ENCODE peak calls at places on chromosome 15, in five cellular contexts. H is transverse colon, W is HepG2, S is breast epithelium, E is HCT116. V is an unnamed sample.

GRCh38 chr15:58875343-58875742 is 58.1 kb downstream of the SLTM start:
- DNase-seq in S (no peak), E (no peak), W (no peak), H (no peak), V (no peak)

GRCh38 chr15:42890161-42890913 is 30.2 kb downstream of the TTBK2 start:
- DNase-seq in E (no peak), H (no peak), S (no peak), W (peak), V (no peak)

GRCh38 chr15:52228928-52229327 is 37.7 kb upstream of the GNB5 start:
- DNase-seq in E (peak), W (peak), H (peak), S (no peak), V (no peak)

GRCh38 chr15:51349156-51349844 is 7.8 kb downstream of the GLDN start:
- DNase-seq in W (no peak), S (no peak), E (no peak), H (no peak), V (no peak)

GRCh38 chr15:69807752-69808151 is 290.0 kb downstream of the TLE3 start:
- DNase-seq in W (no peak), E (peak), H (no peak), S (no peak), V (no peak)

GRCh38 chr15:78752492-78753358 is 58.5 kb downstream of the ADAMTS7 start:
- DNase-seq in E (no peak), H (no peak), W (no peak), S (no peak), V (no peak)

GRCh38 chr15:73965094-73965729 is 26.9 kb downstream of the STOML1 start:
- DNase-seq in E (no peak), S (no peak), H (no peak), W (no peak), V (no peak)

GRCh38 chr15:89556413-89557262 is 18.6 kb upstream of the TICRR start:
- DNase-seq in H (peak), S (no peak), E (peak), W (peak), V (no peak)

GRCh38 chr15:38961886-38962285 is 397.3 kb upstream of the RASGRP1 start:
- DNase-seq in W (no peak), S (no peak), E (no peak), H (no peak), V (no peak)

GRCh38 chr15:69860921-69861320 is 236.8 kb downstream of the TLE3 start:
- DNase-seq in E (no peak), S (no peak), H (no peak), W (no peak), V (no peak)

GRCh38 chr15:60358935-60359672 is 38.7 kb downstream of the ANXA2 start:
- DNase-seq in S (no peak), H (no peak), E (no peak), W (no peak), V (no peak)

GRCh38 chr15:31271706-31272557 is 54.7 kb upstream of the KLF13 start:
- DNase-seq in E (no peak), W (no peak), S (peak), H (no peak), V (no peak)

GRCh38 chr15:91561371-91562100 is 292.0 kb upstream of the SLCO3A1 start:
- DNase-seq in E (no peak), W (no peak), H (no peak), S (no peak), V (no peak)

GRCh38 chr15:84750583-84751092 is 2.2 kb downstream of the ZNF592 start:
- DNase-seq in W (no peak), E (no peak), S (no peak), H (no peak), V (no peak)

GRCh38 chr15:59997070-59997701 is 6.9 kb upstream of the FOXB1 start:
- DNase-seq in S (no peak), H (no peak), E (no peak), W (no peak), V (peak)

GRCh38 chr15:57203906-57204305 is 172.4 kb upstream of the CGNL1 start:
- DNase-seq in E (no peak), H (no peak), W (no peak), S (no peak), V (no peak)

GRCh38 chr15:76196286-76196948 is 114.9 kb downstream of the ETFA start:
- DNase-seq in E (peak), W (peak), S (peak), H (peak), V (no peak)

GRCh38 chr15:91515188-91515754 is 338.2 kb upstream of the SLCO3A1 start:
- DNase-seq in S (no peak), E (no peak), W (no peak), H (no peak), V (no peak)

GRCh38 chr15:96366526-96366877 is 36.0 kb downstream of the NR2F2 start:
- DNase-seq in S (no peak), W (no peak), H (no peak), E (no peak), V (no peak)

GRCh38 chr15:29270169-29270955 is 740 bp upstream of the NSMCE3 start:
- DNase-seq in W (no peak), E (no peak), H (no peak), S (no peak), V (no peak)

GRCh38 chr15:57746752-57747151 is 40.2 kb downstream of the POLR2M start:
- DNase-seq in W (no peak), S (no peak), E (no peak), H (no peak), V (no peak)

GRCh38 chr15:99123706-99124451 is 19.0 kb downstream of the SYNM start:
- DNase-seq in S (peak), W (peak), H (peak), E (peak), V (no peak)

GRCh38 chr15:82307714-82308081 is 41.6 kb downstream of the GOLGA6L10 start:
- DNase-seq in E (no peak), S (peak), H (no peak), W (no peak), V (no peak)

GRCh38 chr15:70480196-70480856 is 283.0 kb downstream of the UACA start:
- DNase-seq in E (no peak), H (no peak), S (no peak), W (no peak), V (no peak)

GRCh38 chr15:60708684-60709083 is 229.7 kb upstream of the ICE2 start:
- DNase-seq in S (no peak), E (no peak), H (no peak), W (no peak), V (no peak)

GRCh38 chr15:68578175-68578959 is 426 bp upstream of the CORO2B start:
- DNase-seq in E (no peak), W (no peak), H (peak), S (no peak), V (no peak)

GRCh38 chr15:57376695-57377477 is 581 bp downstream of the CGNL1 start:
- DNase-seq in S (no peak), E (no peak), W (peak), H (no peak), V (no peak)

GRCh38 chr15:89442671-89443307 is 53.6 kb downstream of the RHCG start:
- DNase-seq in H (peak), E (peak), S (no peak), W (peak), V (peak)

GRCh38 chr15:27853624-27854455 is 245.3 kb downstream of the OCA2 start:
- DNase-seq in E (no peak), W (no peak), H (no peak), S (no peak), V (no peak)

GRCh38 chr15:65519781-65520299 is 2.4 kb upstream of the DPP8 start:
- DNase-seq in S (no peak), E (no peak), W (no peak), H (no peak), V (no peak)

GRCh38 chr15:74302821-74303359 is 64.6 kb downstream of the CYP11A1 start:
- DNase-seq in H (peak), E (no peak), W (peak), S (no peak), V (peak)

GRCh38 chr15:36818260-36818659 is 238.8 kb downstream of the CDIN1 start:
- DNase-seq in S (no peak), E (no peak), W (no peak), H (no peak), V (no peak)

GRCh38 chr15:89087066-89087829 is 1.0 kb upstream of the ABHD2 start:
- DNase-seq in H (no peak), S (no peak), W (no peak), E (no peak), V (no peak)

GRCh38 chr15:24676431-24676830 is 856 bp downstream of the NPAP1 start:
- DNase-seq in E (no peak), S (no peak), H (no peak), W (no peak), V (no peak)

DNA sequence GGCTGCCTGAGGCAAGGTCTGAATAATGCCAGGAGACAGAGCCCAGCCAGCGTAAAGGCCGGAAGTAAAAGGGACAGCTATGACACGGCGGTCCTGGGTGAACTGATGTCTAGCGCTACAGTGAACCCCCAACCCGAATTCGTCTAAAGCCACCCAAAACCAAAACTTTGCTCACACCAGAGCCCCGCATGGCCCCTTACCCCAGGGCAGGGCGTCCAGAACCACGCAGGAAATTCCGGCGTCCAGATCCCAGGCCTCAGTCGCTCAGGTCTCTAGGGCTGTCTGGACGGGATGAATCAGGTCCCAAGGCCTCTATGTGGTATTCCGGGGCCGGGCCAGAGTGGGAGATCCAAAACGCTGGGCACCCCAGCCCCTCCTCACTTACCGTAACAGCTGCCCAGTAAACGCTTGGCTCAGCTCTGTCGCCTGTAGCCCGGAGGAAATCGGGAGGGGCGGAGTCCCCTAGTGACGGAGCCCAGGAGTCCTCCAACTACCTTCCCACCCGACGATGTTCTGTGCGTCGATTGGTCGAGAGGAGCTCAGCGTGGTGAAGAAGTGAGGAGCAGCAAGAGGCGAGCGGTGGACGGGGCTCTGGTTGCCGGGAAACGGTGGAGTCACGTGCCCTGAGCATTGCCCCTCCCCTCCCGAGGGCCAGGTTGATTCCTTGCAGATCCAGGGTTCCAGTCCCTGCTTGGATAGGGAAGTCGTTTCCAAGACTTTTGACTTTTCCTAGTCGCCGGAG is at the start of gene CCDC32:
- DNase-seq in W (peak), E (peak), H (peak), S (peak), V (peak)
- TF ChIP-seq POLR2A in W (peak), E (no peak), H (peak), S (peak), V (peak)

GRCh38 chr15:44736261-44736765 is at the start of gene TRIM69:
- DNase-seq in S (no peak), E (no peak), W (no peak), H (no peak), V (no peak)

GRCh38 chr15:44735482-44736260 is 657 bp upstream of the TRIM69 start:
- DNase-seq in H (peak), E (no peak), W (no peak), S (no peak), V (no peak)

GRCh38 chr15:44738340-44738984 is 2.1 kb downstream of the TRIM69 start:
- DNase-seq in H (no peak), E (peak), S (no peak), W (peak), V (no peak)

GRCh38 chr15:44729394-44729913 is 6.9 kb upstream of the TRIM69 start:
- DNase-seq in W (no peak), H (peak), S (no peak), E (no peak), V (no peak)

DNA sequence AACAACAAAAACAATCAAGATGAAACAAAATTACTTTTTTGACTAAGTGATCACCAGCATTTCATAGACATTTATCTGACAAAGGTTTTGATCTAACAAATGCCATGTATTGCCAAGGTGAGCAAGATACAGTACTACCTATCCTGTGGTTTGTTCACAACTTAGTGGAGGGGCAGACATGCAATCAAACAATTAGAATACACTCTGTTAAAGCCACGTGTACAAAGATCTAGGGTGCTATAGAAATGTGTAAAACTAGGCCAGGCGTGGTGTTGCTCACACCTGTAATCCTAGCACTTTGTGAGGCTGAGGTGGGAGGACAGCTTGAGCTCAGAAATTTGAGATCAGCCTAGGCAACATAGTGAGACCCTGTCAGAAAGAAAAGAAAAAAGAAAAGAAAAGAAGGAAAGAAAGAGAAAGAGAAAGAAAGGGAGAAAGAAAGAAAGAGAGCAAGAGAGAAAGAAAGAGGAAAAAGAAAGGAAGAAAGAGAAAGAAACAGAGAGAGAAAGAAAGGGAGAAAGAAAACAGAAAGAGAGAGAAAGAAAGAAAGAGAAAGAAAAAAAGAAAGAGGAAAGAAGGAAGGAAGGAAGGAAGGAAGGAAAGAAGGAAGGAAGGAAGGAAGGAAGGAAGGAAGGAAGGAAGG is 1.4 kb upstream of the TRIM69 start:
- DNase-seq in E (no peak), H (no peak), S (no peak), W (no peak), V (no peak)
- TF ChIP-seq POLR2AphosphoS5 in E (no peak), H (no peak), S (no peak), W (no peak), V (no peak)

GRCh38 chr15:66840615-66841014 is 138.6 kb downstream of the SMAD6 start:
- DNase-seq in W (no peak), H (no peak), E (no peak), S (no peak), V (no peak)

GRCh38 chr15:66844041-66844746 is 142.2 kb downstream of the SMAD6 start:
- DNase-seq in E (no peak), W (no peak), H (no peak), S (no peak), V (no peak)

GRCh38 chr15:66842710-66843441 is 140.8 kb downstream of the SMAD6 start:
- DNase-seq in S (peak), E (no peak), W (peak), H (peak), V (no peak)

GRCh38 chr15:66843581-66843980 is 141.5 kb downstream of the SMAD6 start:
- DNase-seq in H (no peak), S (no peak), W (no peak), E (no peak), V (no peak)

GRCh38 chr15:66841953-66842681 is 140.1 kb downstream of the SMAD6 start:
- DNase-seq in W (peak), H (peak), E (peak), S (peak), V (no peak)
- TF ChIP-seq POLR2A in W (no peak), H (no peak), E (no peak), S (no peak), V (no peak)

GRCh38 chr15:77659350-77660321 is 26.9 kb upstream of the LINGO1 start:
- DNase-seq in H (peak), E (peak), S (no peak), W (peak), V (peak)
- TF ChIP-seq POLR2AphosphoS5 in H (no peak), E (no peak), S (no peak), W (no peak), V (no peak)

DNA sequence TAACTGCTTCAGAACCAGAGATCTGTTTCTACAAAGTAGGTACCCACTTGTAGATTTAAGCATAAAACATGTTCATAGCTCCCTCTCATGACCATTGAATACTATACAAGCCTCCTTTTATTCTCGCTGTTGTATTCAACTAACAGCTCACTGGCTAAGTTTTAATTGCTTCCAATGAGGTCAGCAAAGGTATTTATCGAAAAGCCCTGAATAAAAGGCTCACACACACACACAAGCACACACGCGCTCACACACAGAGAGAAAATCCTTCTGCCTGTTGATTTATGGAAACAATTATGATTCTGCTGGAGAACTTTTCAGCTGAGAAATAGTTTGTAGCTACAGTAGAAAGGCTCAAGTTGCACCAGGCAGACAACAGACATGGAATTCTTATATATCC is at the start of gene FGF7:
- DNase-seq in S (no peak), W (peak), H (no peak), E (no peak), V (no peak)
- TF ChIP-seq POLR2A in S (peak), W (no peak), H (peak), E (no peak), V (no peak)

GRCh38 chr15:93331545-93332117 is 242.6 kb upstream of the RGMA start:
- DNase-seq in S (no peak), W (no peak), H (no peak), E (no peak), V (no peak)
- TF ChIP-seq POLR2AphosphoS5 in S (no peak), W (no peak), H (peak), E (no peak), V (no peak)

DNA sequence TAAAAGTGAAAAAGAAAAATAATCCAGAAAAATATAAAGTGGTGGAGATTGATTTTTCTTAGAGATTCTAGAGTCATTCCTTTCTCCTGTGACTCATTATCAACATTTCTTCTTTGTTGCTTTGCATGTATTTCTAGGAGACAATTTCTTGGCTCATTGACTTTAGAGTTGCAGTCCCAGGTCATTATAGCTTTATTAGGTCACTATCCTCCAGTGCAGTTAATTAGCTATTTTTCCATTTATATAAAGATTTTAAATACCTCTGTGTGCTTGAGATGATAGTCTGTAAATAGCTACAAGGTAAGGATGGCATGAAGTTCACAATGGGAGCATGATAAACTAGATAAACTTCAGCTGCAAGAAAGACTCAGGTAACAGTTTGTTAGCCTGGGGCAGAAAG is at the start of gene OR4F15:
- DNase-seq in H (no peak), W (no peak), E (no peak), S (no peak), V (no peak)
- TF ChIP-seq POLR2A in H (no peak), W (no peak), E (no peak), S (no peak), V (no peak)

DNA sequence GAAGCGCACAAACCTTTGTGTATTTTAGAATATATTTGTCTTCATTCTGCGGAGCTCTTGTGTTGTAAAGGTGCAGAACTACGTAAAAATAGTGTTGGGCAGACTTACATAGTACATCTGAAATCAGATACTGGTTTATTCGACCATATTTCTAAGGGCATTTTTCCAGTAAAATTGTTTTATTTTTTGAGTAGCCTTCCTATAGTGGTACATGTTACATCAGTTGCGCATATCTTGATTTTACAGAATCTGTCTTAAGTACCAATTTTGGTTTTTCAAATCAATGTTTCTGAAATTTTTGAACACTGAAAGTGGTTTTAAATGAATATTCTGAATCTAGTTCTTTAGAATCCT is 15.7 kb upstream of the CHD2 start:
- DNase-seq in S (no peak), W (no peak), H (no peak), E (no peak), V (no peak)
- TF ChIP-seq POLR2AphosphoS5 in S (no peak), W (no peak), H (no peak), E (no peak), V (no peak)

GRCh38 chr15:79896634-79897379 is at the start of gene MTHFS:
- DNase-seq in H (peak), S (peak), W (peak), E (peak), V (peak)
- TF ChIP-seq POLR2A in H (peak), S (no peak), W (peak), E (peak), V (peak)

V was measured in GM12892.